ENCODE peak calls at places on chromosome 21, in seven cellular contexts. X is cardiac muscle cell, W is hepatocyte, K is upper lobe of right lung, C is HL-60, M is natural killer cell, O is neural progenitor cell. V is an unnamed sample.

GRCh38 chr21:32457360-32457840 is 44.9 kb downstream of the EVA1C start:
- DNase-seq in X (peak; percentile 47), W (peak; percentile 53), K (peak; percentile 74), C (no peak), M (no peak), O (no peak), V (no peak)

GRCh38 chr21:45170987-45171386 is 96.6 kb downstream of the ADARB1 start:
- DNase-seq in X (no peak), W (no peak), K (no peak), C (no peak), M (no peak), O (no peak), V (no peak)

GRCh38 chr21:38984982-38985422 is 179.3 kb downstream of the ETS2 start:
- DNase-seq in X (peak; percentile 90), W (no peak), K (no peak), C (peak; percentile 65), M (no peak), O (no peak), V (no peak)

GRCh38 chr21:45019887-45020537 is 54.4 kb upstream of the ADARB1 start:
- DNase-seq in X (no peak), W (no peak), K (peak; percentile 61), C (no peak), M (no peak), O (no peak), V (no peak)

GRCh38 chr21:31780944-31781343 is 49.0 kb upstream of the SCAF4 start:
- DNase-seq in X (no peak), W (peak; percentile 54), K (no peak), C (no peak), M (no peak), O (no peak), V (no peak)

GRCh38 chr21:45802425-45802824 is 158.9 kb downstream of the PCBP3 start:
- DNase-seq in X (no peak), W (no peak), K (no peak), C (no peak), M (no peak), O (no peak), V (no peak)

GRCh38 chr21:34830386-34831140 is 161.8 kb downstream of the CLIC6 start:
- DNase-seq in X (peak; percentile 34), W (no peak), K (no peak), C (no peak), M (no peak), O (no peak), V (no peak)

GRCh38 chr21:46350571-46350970 is 26.6 kb downstream of the PCNT start:
- DNase-seq in X (no peak), W (no peak), K (no peak), C (no peak), M (no peak), O (no peak), V (no peak)

GRCh38 chr21:41147979-41148355 is 20.0 kb upstream of the BACE2 start:
- DNase-seq in X (no peak), W (no peak), K (no peak), C (no peak), M (no peak), O (peak; percentile 15), V (no peak)

GRCh38 chr21:41148798-41149197 is 19.2 kb upstream of the BACE2 start:
- DNase-seq in X (no peak), W (no peak), K (no peak), C (no peak), M (no peak), O (no peak), V (no peak)

GRCh38 chr21:41147096-41147978 is 20.6 kb upstream of the BACE2 start:
- DNase-seq in X (no peak), W (no peak), K (no peak), C (no peak), M (no peak), O (peak; percentile 56), V (no peak)

GRCh38 chr21:41152149-41152548 is 15.8 kb upstream of the BACE2 start:
- DNase-seq in X (no peak), W (no peak), K (no peak), C (peak; percentile 24), M (no peak), O (no peak), V (no peak)

DNA sequence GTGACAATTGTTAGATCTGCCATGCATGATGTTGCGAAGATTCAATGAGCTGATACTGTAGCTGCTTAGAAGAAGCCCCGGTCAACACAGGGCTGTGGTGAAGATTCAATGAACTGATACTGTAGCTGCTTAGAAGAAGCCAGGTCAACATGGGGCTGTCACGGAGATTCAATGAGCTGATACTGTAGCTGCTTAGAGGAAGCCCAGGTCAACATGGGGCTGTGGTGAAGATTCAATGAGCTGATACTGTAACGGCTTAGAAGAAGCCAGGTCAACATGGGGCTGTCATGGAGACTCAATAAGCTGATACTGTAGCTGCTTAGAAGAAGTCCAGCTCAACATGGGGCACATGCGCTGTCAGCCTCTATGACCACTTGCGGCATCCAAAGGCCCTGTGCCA is 18.8 kb upstream of the BACE2 start:
- DNase-seq in X (no peak), W (no peak), K (no peak), C (no peak), M (no peak), O (no peak), V (no peak)
- TF ChIP-seq CTCF in X (no peak), W (no peak), K (no peak), C (no peak), M (no peak), O (no peak), V (no peak)

DNA sequence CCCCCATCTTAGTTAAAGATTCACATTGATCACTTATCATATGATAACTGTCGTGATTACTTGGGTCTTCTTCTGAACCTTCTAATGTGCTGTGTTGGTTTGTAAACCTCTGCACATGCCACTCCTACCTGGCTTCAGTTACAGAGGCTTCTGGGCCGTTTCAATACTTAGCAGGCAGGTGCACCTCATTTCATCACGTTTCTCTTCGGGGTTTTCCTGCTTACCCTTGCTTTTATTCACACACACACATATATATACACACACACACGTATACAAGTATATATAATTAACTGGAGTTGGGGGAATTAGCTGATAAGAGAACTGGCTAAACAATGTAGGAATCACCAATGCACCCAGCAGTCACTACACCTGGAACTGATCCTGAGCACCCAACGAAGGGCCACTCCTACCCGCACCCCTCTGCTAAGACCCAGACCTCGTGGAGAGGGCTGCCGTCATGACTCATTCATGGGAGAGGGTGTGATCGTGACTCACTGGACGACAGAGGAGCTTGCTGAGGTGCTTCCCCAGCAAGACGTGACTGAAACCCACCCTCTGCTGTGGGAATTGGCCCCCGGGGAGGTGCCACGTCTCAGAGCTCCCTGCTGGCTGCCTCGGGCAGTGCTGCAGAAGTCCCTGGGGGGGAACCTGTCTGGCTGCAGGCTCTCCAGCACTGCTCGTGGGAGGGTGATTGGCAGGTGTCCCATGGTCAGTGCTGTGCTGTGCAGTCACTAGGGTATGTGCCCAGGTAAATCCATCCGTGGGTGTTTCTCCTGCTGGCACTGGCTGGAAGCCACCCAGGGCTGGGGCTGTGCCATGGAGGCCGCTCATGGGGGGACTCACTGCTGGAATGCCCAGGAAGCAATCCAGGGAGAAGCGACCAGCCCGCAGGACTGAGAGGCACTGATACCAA is 166.6 kb downstream of the DYRK1A start:
- DNase-seq in X (no peak), W (peak; percentile 52), K (no peak), C (no peak), M (no peak), O (no peak), V (no peak)
- TF ChIP-seq CTCF in X (no peak), W (no peak), K (no peak), C (no peak), M (no peak), O (no peak), V (no peak)

GRCh38 chr21:36209626-36210171 is 53.1 kb downstream of the DOP1B start:
- DNase-seq in X (peak; percentile 55), W (peak; percentile 72), K (no peak), C (no peak), M (no peak), O (peak; percentile 61), V (no peak)
- TF ChIP-seq CTCF in X (peak; percentile 40), W (peak; percentile 68), K (peak; percentile 52), C (peak; percentile 23), M (peak; percentile 46), O (peak; percentile 58), V (no peak)

GRCh38 chr21:26842976-26843911 is 2.0 kb downstream of the ADAMTS1 start:
- DNase-seq in X (peak; percentile 96), W (peak; percentile 95), K (peak; percentile 90), C (no peak), M (peak; percentile 48), O (peak; percentile 81), V (peak; percentile 79)

GRCh38 chr21:26842300-26842699 is 2.9 kb downstream of the ADAMTS1 start:
- DNase-seq in X (peak; percentile 64), W (no peak), K (no peak), C (no peak), M (no peak), O (no peak), V (no peak)

GRCh38 chr21:26844258-26845065 is 747 bp downstream of the ADAMTS1 start:
- DNase-seq in X (peak; percentile 61), W (peak; percentile 71), K (peak; percentile 74), C (no peak), M (peak; percentile 44), O (peak; percentile 74), V (peak; percentile 67)

GRCh38 chr21:26845066-26845749 is at the start of gene ADAMTS1:
- DNase-seq in X (peak; percentile 96), W (peak; percentile 95), K (peak; percentile 88), C (no peak), M (peak; percentile 61), O (peak; percentile 95), V (peak; percentile 93)

GRCh38 chr21:26843912-26844257 is 1.3 kb downstream of the ADAMTS1 start:
- DNase-seq in X (peak; percentile 66), W (peak; percentile 39), K (no peak), C (no peak), M (no peak), O (peak; percentile 42), V (no peak)
- TF ChIP-seq CTCF in X (no peak), W (no peak), K (no peak), C (no peak), M (no peak), O (no peak), V (no peak)

GRCh38 chr21:27564684-27565280 is 597.9 kb upstream of the ADAMTS5 start:
- DNase-seq in X (peak; percentile 71), W (peak; percentile 64), K (no peak), C (no peak), M (no peak), O (peak; percentile 63), V (peak; percentile 23)
- TF ChIP-seq CTCF in X (peak; percentile 73), W (peak; percentile 68), K (peak; percentile 76), C (peak; percentile 44), M (no peak), O (peak; percentile 76), V (peak; percentile 62)

V was measured in nephron progenitor cell.